ENCODE peak calls at places on chromosomes 6 and 20, in five cellular contexts. A is neuronal stem cell, Z is stomach, U is WTC11, P is right cardiac atrium. M is an unnamed sample.

GRCh38 chr20:23225407-23226060 is 125.1 kb upstream of the NXT1 start:
- DNase-seq in U (no peak), A (no peak), P (peak), Z (peak), M (no peak)

GRCh38 chr6:124719951-124720350 is 242.3 kb upstream of the RNF217 start:
- DNase-seq in U (no peak), A (no peak), P (no peak), Z (no peak), M (no peak)

GRCh38 chr6:112931835-112932234 is 584.7 kb downstream of the RFPL4B start:
- DNase-seq in A (no peak), Z (no peak), U (no peak), P (no peak), M (no peak)

GRCh38 chr6:167058261-167058660 is 59.1 kb downstream of the CEP43 start:
- DNase-seq in U (no peak), Z (no peak), A (no peak), P (no peak), M (no peak)

GRCh38 chr6:104789770-104790190 is 69.9 kb downstream of the HACE1 start:
- DNase-seq in A (no peak), P (no peak), Z (no peak), U (no peak), M (no peak)

GRCh38 chr20:3729811-3730550 is 2.5 kb upstream of the HSPA12B start:
- DNase-seq in U (no peak), A (no peak), Z (no peak), P (no peak), M (no peak)

GRCh38 chr20:23476015-23476754 is 14.7 kb upstream of the CST8 start:
- DNase-seq in U (no peak), Z (no peak), A (no peak), P (no peak), M (no peak)

GRCh38 chr20:62928246-62928939 is 2.1 kb upstream of the DIDO1 start:
- DNase-seq in P (no peak), U (peak), Z (no peak), A (no peak), M (peak)

GRCh38 chr20:22915512-22915911 is 119.6 kb upstream of the SSTR4 start:
- DNase-seq in A (no peak), P (no peak), U (no peak), Z (no peak), M (no peak)

GRCh38 chr6:158660331-158660730 is 10.5 kb downstream of the SYTL3 start:
- DNase-seq in A (no peak), P (no peak), Z (peak), U (peak), M (no peak)

GRCh38 chr20:22462975-22463914 is 121.1 kb downstream of the FOXA2 start:
- DNase-seq in Z (no peak), P (no peak), A (no peak), U (no peak), M (no peak)

GRCh38 chr6:129884211-129884610 is 23.1 kb upstream of the TMEM244 start:
- DNase-seq in Z (no peak), P (no peak), U (no peak), A (no peak), M (no peak)

GRCh38 chr6:71164890-71165289 is 123.7 kb upstream of the OGFRL1 start:
- DNase-seq in P (no peak), Z (no peak), U (no peak), A (no peak), M (no peak)

GRCh38 chr6:169787797-169788196 is 36.4 kb downstream of the ERMARD start:
- DNase-seq in U (no peak), Z (no peak), A (no peak), P (no peak), M (no peak)

GRCh38 chr6:15023448-15023847 is 222.4 kb upstream of the JARID2 start:
- DNase-seq in P (no peak), A (no peak), U (no peak), Z (no peak), M (no peak)

GRCh38 chr20:41125530-41126457 is 11.5 kb upstream of the PLCG1 start:
- DNase-seq in Z (no peak), A (no peak), P (no peak), U (no peak), M (no peak)

GRCh38 chr6:84635081-84635745 is 129.2 kb downstream of the TBX18 start:
- DNase-seq in Z (no peak), A (no peak), P (no peak), U (no peak), M (no peak)

GRCh38 chr6:2630891-2631458 is 119.7 kb downstream of the MYLK4 start:
- DNase-seq in A (no peak), U (no peak), Z (no peak), P (no peak), M (no peak)

GRCh38 chr6:127933852-127934840 is 33.3 kb upstream of the THEMIS start:
- DNase-seq in U (no peak), P (no peak), Z (no peak), A (no peak), M (no peak)

GRCh38 chr6:2800552-2801316 is 35.5 kb downstream of the WRNIP1 start:
- DNase-seq in Z (no peak), P (no peak), U (no peak), A (no peak), M (no peak)

GRCh38 chr6:29827579-29828470 is at the start of gene HLA-G:
- DNase-seq in Z (no peak), U (peak), P (no peak), A (no peak), M (no peak)

GRCh38 chr6:145155873-145156782 is 579.2 kb downstream of the EPM2A start:
- DNase-seq in P (no peak), U (no peak), A (no peak), Z (no peak), M (no peak)

GRCh38 chr20:24686156-24686555 is 216.7 kb downstream of the SYNDIG1 start:
- DNase-seq in A (no peak), U (no peak), Z (no peak), P (no peak), M (no peak)

GRCh38 chr6:7691675-7692452 is 34.0 kb upstream of the BMP6 start:
- DNase-seq in Z (no peak), A (no peak), P (no peak), U (no peak), M (peak)

M was measured in NT2/D1.